ENCODE peak calls at places on chromosome 14, in ten cellular contexts. One of them, this sample, is unnamed.

GRCh38 chr14:51419685-51420084 is 179.6 kb downstream of the TMX1 start:
- DNase-seq in neural crest cell: no peak
- DNase-seq in WTC11: no peak
- DNase-seq in AG04450: no peak
- DNase-seq in mesothelial cell of epicardium: no peak
- DNase-seq in upper lobe of right lung: no peak
- DNase-seq in fibroblast of the aortic adventitia: no peak
- DNase-seq in A549: peak; percentile 32
- DNase-seq in GM10248: no peak
- DNase-seq in HFFc6: no peak
- DNase-seq in this sample: no peak

GRCh38 chr14:100106260-100106659 is 41.0 kb downstream of the EVL start:
- DNase-seq in neural crest cell: no peak
- DNase-seq in WTC11: no peak
- DNase-seq in AG04450: no peak
- DNase-seq in mesothelial cell of epicardium: no peak
- DNase-seq in upper lobe of right lung: no peak
- DNase-seq in fibroblast of the aortic adventitia: no peak
- DNase-seq in A549: no peak
- DNase-seq in GM10248: no peak
- DNase-seq in HFFc6: no peak
- DNase-seq in this sample: no peak

GRCh38 chr14:66422019-66422946 is 63.9 kb upstream of the CCDC196 start:
- DNase-seq in neural crest cell: no peak
- DNase-seq in WTC11: no peak
- DNase-seq in AG04450: no peak
- DNase-seq in mesothelial cell of epicardium: no peak
- DNase-seq in upper lobe of right lung: no peak
- DNase-seq in fibroblast of the aortic adventitia: no peak
- DNase-seq in A549: no peak
- DNase-seq in GM10248: no peak
- DNase-seq in HFFc6: no peak
- DNase-seq in this sample: no peak

GRCh38 chr14:24315807-24316596 is 4.7 kb downstream of the LTB4R start:
- DNase-seq in neural crest cell: no peak
- DNase-seq in WTC11: peak; percentile 63
- DNase-seq in AG04450: no peak
- DNase-seq in mesothelial cell of epicardium: no peak
- DNase-seq in upper lobe of right lung: peak; percentile 75
- DNase-seq in fibroblast of the aortic adventitia: no peak
- DNase-seq in A549: no peak
- DNase-seq in GM10248: no peak
- DNase-seq in HFFc6: no peak
- DNase-seq in this sample: no peak

GRCh38 chr14:31543969-31544799 is 17.0 kb upstream of the NUBPL start:
- DNase-seq in neural crest cell: no peak
- DNase-seq in WTC11: no peak
- DNase-seq in AG04450: no peak
- DNase-seq in mesothelial cell of epicardium: no peak
- DNase-seq in upper lobe of right lung: no peak
- DNase-seq in fibroblast of the aortic adventitia: peak; percentile 16
- DNase-seq in A549: peak; percentile 36
- DNase-seq in GM10248: no peak
- DNase-seq in HFFc6: peak; percentile 5
- DNase-seq in this sample: no peak

GRCh38 chr14:25250516-25250915 is 200.6 kb upstream of the STXBP6 start:
- DNase-seq in neural crest cell: no peak
- DNase-seq in WTC11: no peak
- DNase-seq in AG04450: no peak
- DNase-seq in mesothelial cell of epicardium: no peak
- DNase-seq in upper lobe of right lung: no peak
- DNase-seq in fibroblast of the aortic adventitia: no peak
- DNase-seq in A549: no peak
- DNase-seq in GM10248: no peak
- DNase-seq in HFFc6: no peak
- DNase-seq in this sample: no peak

GRCh38 chr14:80425686-80426085 is 214.4 kb upstream of the DIO2 start:
- DNase-seq in neural crest cell: no peak
- DNase-seq in WTC11: no peak
- DNase-seq in AG04450: peak; percentile 87
- DNase-seq in mesothelial cell of epicardium: no peak
- DNase-seq in upper lobe of right lung: no peak
- DNase-seq in fibroblast of the aortic adventitia: peak; percentile 97
- DNase-seq in A549: peak; percentile 92
- DNase-seq in GM10248: no peak
- DNase-seq in HFFc6: peak; percentile 98
- DNase-seq in this sample: no peak

GRCh38 chr14:37598085-37598972 is 2.9 kb downstream of the TTC6 start:
- DNase-seq in neural crest cell: no peak
- DNase-seq in WTC11: peak; percentile 32
- DNase-seq in AG04450: no peak
- DNase-seq in mesothelial cell of epicardium: no peak
- DNase-seq in upper lobe of right lung: peak; percentile 90
- DNase-seq in fibroblast of the aortic adventitia: no peak
- DNase-seq in A549: no peak
- DNase-seq in GM10248: no peak
- DNase-seq in HFFc6: no peak
- DNase-seq in this sample: peak; percentile 35

GRCh38 chr14:89304972-89305703 is 111.9 kb downstream of the FOXN3 start:
- DNase-seq in neural crest cell: no peak
- DNase-seq in WTC11: no peak
- DNase-seq in AG04450: peak; percentile 16
- DNase-seq in mesothelial cell of epicardium: no peak
- DNase-seq in upper lobe of right lung: no peak
- DNase-seq in fibroblast of the aortic adventitia: peak; percentile 82
- DNase-seq in A549: no peak
- DNase-seq in GM10248: peak; percentile 59
- DNase-seq in HFFc6: peak; percentile 43
- DNase-seq in this sample: no peak

GRCh38 chr14:90551733-90552464 is 155.1 kb downstream of the CALM1 start:
- DNase-seq in neural crest cell: no peak
- DNase-seq in WTC11: no peak
- DNase-seq in AG04450: no peak
- DNase-seq in mesothelial cell of epicardium: no peak
- DNase-seq in upper lobe of right lung: peak; percentile 58
- DNase-seq in fibroblast of the aortic adventitia: no peak
- DNase-seq in A549: no peak
- DNase-seq in GM10248: no peak
- DNase-seq in HFFc6: no peak
- DNase-seq in this sample: no peak

GRCh38 chr14:100078997-100079561 is 13.9 kb downstream of the EVL start:
- DNase-seq in neural crest cell: no peak
- DNase-seq in WTC11: peak; percentile 56
- DNase-seq in AG04450: no peak
- DNase-seq in mesothelial cell of epicardium: no peak
- DNase-seq in upper lobe of right lung: no peak
- DNase-seq in fibroblast of the aortic adventitia: peak; percentile 57
- DNase-seq in A549: no peak
- DNase-seq in GM10248: peak; percentile 39
- DNase-seq in HFFc6: no peak
- DNase-seq in this sample: no peak

GRCh38 chr14:92515510-92516343 is 2.1 kb downstream of the RIN3 start:
- DNase-seq in neural crest cell: no peak
- DNase-seq in WTC11: no peak
- DNase-seq in AG04450: no peak
- DNase-seq in mesothelial cell of epicardium: no peak
- DNase-seq in upper lobe of right lung: no peak
- DNase-seq in fibroblast of the aortic adventitia: no peak
- DNase-seq in A549: no peak
- DNase-seq in GM10248: no peak
- DNase-seq in HFFc6: no peak
- DNase-seq in this sample: no peak

GRCh38 chr14:37246427-37246829 is 48.7 kb downstream of the MIPOL1 start:
- DNase-seq in neural crest cell: no peak
- DNase-seq in WTC11: no peak
- DNase-seq in AG04450: peak; percentile 27
- DNase-seq in mesothelial cell of epicardium: no peak
- DNase-seq in upper lobe of right lung: no peak
- DNase-seq in fibroblast of the aortic adventitia: peak; percentile 75
- DNase-seq in A549: peak; percentile 61
- DNase-seq in GM10248: peak; percentile 19
- DNase-seq in HFFc6: peak; percentile 44
- DNase-seq in this sample: no peak

GRCh38 chr14:29627141-29627540 is 300.5 kb downstream of the PRKD1 start:
- DNase-seq in neural crest cell: no peak
- DNase-seq in WTC11: no peak
- DNase-seq in AG04450: no peak
- DNase-seq in mesothelial cell of epicardium: no peak
- DNase-seq in upper lobe of right lung: no peak
- DNase-seq in fibroblast of the aortic adventitia: peak; percentile 7
- DNase-seq in A549: no peak
- DNase-seq in GM10248: no peak
- DNase-seq in HFFc6: peak; percentile 38
- DNase-seq in this sample: no peak

GRCh38 chr14:58014778-58015177 is 137.2 kb downstream of the ARMH4 start:
- DNase-seq in neural crest cell: no peak
- DNase-seq in WTC11: no peak
- DNase-seq in AG04450: no peak
- DNase-seq in mesothelial cell of epicardium: no peak
- DNase-seq in upper lobe of right lung: no peak
- DNase-seq in fibroblast of the aortic adventitia: no peak
- DNase-seq in A549: no peak
- DNase-seq in GM10248: no peak
- DNase-seq in HFFc6: no peak
- DNase-seq in this sample: no peak
- TF ChIP-seq CTCF in neural crest cell: no peak
- TF ChIP-seq CTCF in WTC11: no peak
- TF ChIP-seq CTCF in AG04450: no peak
- TF ChIP-seq CTCF in mesothelial cell of epicardium: no peak
- TF ChIP-seq CTCF in upper lobe of right lung: no peak
- TF ChIP-seq CTCF in fibroblast of the aortic adventitia: no peak
- TF ChIP-seq CTCF in A549: no peak
- TF ChIP-seq CTCF in GM10248: no peak
- TF ChIP-seq CTCF in HFFc6: no peak
- TF ChIP-seq CTCF in this sample: no peak

GRCh38 chr14:76985540-76986260 is 42.8 kb downstream of the IRF2BPL start:
- DNase-seq in neural crest cell: no peak
- DNase-seq in WTC11: no peak
- DNase-seq in AG04450: no peak
- DNase-seq in mesothelial cell of epicardium: no peak
- DNase-seq in upper lobe of right lung: no peak
- DNase-seq in fibroblast of the aortic adventitia: no peak
- DNase-seq in A549: peak; percentile 46
- DNase-seq in GM10248: no peak
- DNase-seq in HFFc6: peak; percentile 19
- DNase-seq in this sample: no peak
- TF ChIP-seq CTCF in neural crest cell: no peak
- TF ChIP-seq CTCF in WTC11: no peak
- TF ChIP-seq CTCF in AG04450: no peak
- TF ChIP-seq CTCF in mesothelial cell of epicardium: no peak
- TF ChIP-seq CTCF in upper lobe of right lung: no peak
- TF ChIP-seq CTCF in fibroblast of the aortic adventitia: no peak
- TF ChIP-seq CTCF in A549: no peak
- TF ChIP-seq CTCF in GM10248: no peak
- TF ChIP-seq CTCF in HFFc6: peak; percentile 6
- TF ChIP-seq CTCF in this sample: no peak

GRCh38 chr14:104971447-104972240 is 6.5 kb downstream of the AHNAK2 start:
- DNase-seq in neural crest cell: no peak
- DNase-seq in WTC11: no peak
- DNase-seq in AG04450: no peak
- DNase-seq in mesothelial cell of epicardium: no peak
- DNase-seq in upper lobe of right lung: no peak
- DNase-seq in fibroblast of the aortic adventitia: no peak
- DNase-seq in A549: no peak
- DNase-seq in GM10248: no peak
- DNase-seq in HFFc6: no peak
- DNase-seq in this sample: no peak
- TF ChIP-seq CTCF in neural crest cell: no peak
- TF ChIP-seq CTCF in WTC11: no peak
- TF ChIP-seq CTCF in AG04450: no peak
- TF ChIP-seq CTCF in mesothelial cell of epicardium: no peak
- TF ChIP-seq CTCF in upper lobe of right lung: no peak
- TF ChIP-seq CTCF in fibroblast of the aortic adventitia: no peak
- TF ChIP-seq CTCF in A549: no peak
- TF ChIP-seq CTCF in GM10248: no peak
- TF ChIP-seq CTCF in HFFc6: no peak
- TF ChIP-seq CTCF in this sample: no peak

GRCh38 chr14:22559041-22559440 is 30.0 kb downstream of the DAD1 start:
- DNase-seq in neural crest cell: no peak
- DNase-seq in WTC11: no peak
- DNase-seq in AG04450: no peak
- DNase-seq in mesothelial cell of epicardium: no peak
- DNase-seq in upper lobe of right lung: no peak
- DNase-seq in fibroblast of the aortic adventitia: no peak
- DNase-seq in A549: no peak
- DNase-seq in GM10248: no peak
- DNase-seq in HFFc6: no peak
- DNase-seq in this sample: no peak

GRCh38 chr14:22556021-22556989 is 32.7 kb downstream of the DAD1 start:
- DNase-seq in neural crest cell: no peak
- DNase-seq in WTC11: no peak
- DNase-seq in AG04450: peak; percentile 46
- DNase-seq in mesothelial cell of epicardium: no peak
- DNase-seq in upper lobe of right lung: peak; percentile 83
- DNase-seq in fibroblast of the aortic adventitia: no peak
- DNase-seq in A549: no peak
- DNase-seq in GM10248: peak; percentile 88
- DNase-seq in HFFc6: peak; percentile 68
- DNase-seq in this sample: no peak

GRCh38 chr14:22557846-22558220 is 31.2 kb downstream of the DAD1 start:
- DNase-seq in neural crest cell: no peak
- DNase-seq in WTC11: no peak
- DNase-seq in AG04450: no peak
- DNase-seq in mesothelial cell of epicardium: no peak
- DNase-seq in upper lobe of right lung: no peak
- DNase-seq in fibroblast of the aortic adventitia: no peak
- DNase-seq in A549: no peak
- DNase-seq in GM10248: no peak
- DNase-seq in HFFc6: no peak
- DNase-seq in this sample: no peak

GRCh38 chr14:22556990-22557623 is 31.9 kb downstream of the DAD1 start:
- DNase-seq in neural crest cell: peak; percentile 94
- DNase-seq in WTC11: peak; percentile 94
- DNase-seq in AG04450: peak; percentile 33
- DNase-seq in mesothelial cell of epicardium: peak; percentile 76
- DNase-seq in upper lobe of right lung: peak; percentile 94
- DNase-seq in fibroblast of the aortic adventitia: peak; percentile 75
- DNase-seq in A549: peak; percentile 77
- DNase-seq in GM10248: peak; percentile 77
- DNase-seq in HFFc6: peak; percentile 36
- DNase-seq in this sample: peak; percentile 94

DNA sequence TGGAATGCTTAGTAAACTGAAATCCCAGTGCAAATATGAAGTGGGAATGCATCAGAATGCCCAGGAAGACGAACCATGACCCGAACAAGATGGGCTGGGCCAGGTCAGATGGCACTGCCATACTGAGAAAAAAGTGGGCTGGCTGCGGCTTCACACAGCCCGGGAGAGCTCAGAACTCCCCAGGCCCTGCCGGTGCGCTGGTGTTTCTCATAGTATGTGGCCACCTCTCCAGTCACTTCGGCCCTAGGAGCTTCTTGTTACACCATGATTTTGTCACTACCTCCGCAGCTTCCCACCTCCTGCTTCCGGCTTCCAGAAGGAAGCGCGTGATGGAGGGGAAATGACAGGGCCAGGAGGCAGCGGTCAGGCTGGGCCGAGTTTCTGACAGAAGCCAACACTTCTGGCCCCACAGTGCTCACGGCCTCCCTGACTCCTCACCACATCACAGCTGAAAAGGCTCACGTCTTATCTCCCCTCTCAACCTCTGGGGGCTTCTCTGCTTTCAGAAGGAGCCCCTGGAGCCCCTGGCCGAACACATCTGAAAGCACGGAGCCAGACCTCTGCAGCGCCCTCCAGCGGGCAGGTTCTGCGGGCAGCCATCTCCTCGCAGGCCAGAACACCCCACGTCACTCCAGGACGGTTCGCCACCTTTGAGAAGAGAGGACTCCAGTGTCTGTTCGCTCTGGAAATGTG is 30.7 kb downstream of the DAD1 start:
- DNase-seq in neural crest cell: no peak
- DNase-seq in WTC11: peak; percentile 82
- DNase-seq in AG04450: no peak
- DNase-seq in mesothelial cell of epicardium: no peak
- DNase-seq in upper lobe of right lung: no peak
- DNase-seq in fibroblast of the aortic adventitia: no peak
- DNase-seq in A549: no peak
- DNase-seq in GM10248: no peak
- DNase-seq in HFFc6: no peak
- DNase-seq in this sample: peak; percentile 35
- TF ChIP-seq CTCF in neural crest cell: peak; percentile 20
- TF ChIP-seq CTCF in WTC11: peak; percentile 47
- TF ChIP-seq CTCF in AG04450: peak; percentile 18
- TF ChIP-seq CTCF in mesothelial cell of epicardium: no peak
- TF ChIP-seq CTCF in upper lobe of right lung: peak; percentile 18
- TF ChIP-seq CTCF in fibroblast of the aortic adventitia: no peak
- TF ChIP-seq CTCF in A549: no peak
- TF ChIP-seq CTCF in GM10248: no peak
- TF ChIP-seq CTCF in HFFc6: no peak
- TF ChIP-seq CTCF in this sample: peak; percentile 12

This sample was measured in nephron progenitor cell.